ENCODE peak calls at places on chromosome 19, in nine cellular contexts. X is neural progenitor cell; C is fibroblast of lung; O is heart right ventricle; Y is cardiac muscle cell; R is AG04450; P is CD8-positive, alpha-beta T cell; D is PC-3; Z is endodermal cell. L is an unnamed sample. For H3K27me3, the result is how much of the 10 kb centered on the place peaks cover.

GRCh38 chr19:5718579-5719273 is 1.2 kb downstream of the LONP1 start:
- DNase-seq in X (no peak), C (peak), O (no peak), Y (no peak), R (peak), P (no peak), D (peak), Z (no peak), L (peak)

GRCh38 chr19:46181386-46181774 is 33.3 kb downstream of the IGFL2 start:
- DNase-seq in X (no peak), C (peak), O (no peak), Y (no peak), R (no peak), P (no peak), D (peak), Z (peak), L (peak)

GRCh38 chr19:4870025-4870700 is 2.7 kb upstream of the PLIN3 start:
- DNase-seq in X (no peak), C (peak), O (peak), Y (no peak), R (peak), P (no peak), D (peak), Z (peak), L (peak)

GRCh38 chr19:1163934-1164683 is 10.0 kb downstream of the SBNO2 start:
- DNase-seq in X (no peak), C (no peak), O (no peak), Y (no peak), R (no peak), P (no peak), D (no peak), Z (no peak), L (no peak)

GRCh38 chr19:45876411-45877197 is 9.3 kb downstream of the IRF2BP1 start:
- DNase-seq in X (peak), C (peak), O (peak), Y (peak), R (no peak), P (no peak), D (no peak), Z (peak), L (no peak)

GRCh38 chr19:47309038-47309437 is 623 bp upstream of the C5AR1 start:
- DNase-seq in X (no peak), C (peak), O (no peak), Y (no peak), R (no peak), P (no peak), D (no peak), Z (no peak), L (no peak)

GRCh38 chr19:10471909-10472308 is 31.2 kb downstream of the KEAP1 start:
- DNase-seq in X (no peak), C (peak), O (no peak), Y (peak), R (no peak), P (no peak), D (peak), Z (no peak), L (peak)

GRCh38 chr19:47444388-47444821 is 25.1 kb upstream of the MEIS3 start:
- DNase-seq in X (peak), C (no peak), O (no peak), Y (peak), R (no peak), P (peak), D (no peak), Z (peak), L (no peak)

GRCh38 chr19:20422616-20423205 is 142.9 kb downstream of the ZNF737 start:
- DNase-seq in X (peak), C (no peak), O (no peak), Y (no peak), R (no peak), P (no peak), D (no peak), Z (peak), L (no peak)

GRCh38 chr19:52214241-52214640 is 24.4 kb downstream of the PPP2R1A start:
- DNase-seq in X (no peak), C (peak), O (no peak), Y (no peak), R (no peak), P (no peak), D (peak), Z (no peak), L (no peak)

GRCh38 chr19:46390866-46391265 is 22.5 kb downstream of the CCDC8 start:
- DNase-seq in X (no peak), C (no peak), O (no peak), Y (no peak), R (no peak), P (no peak), D (no peak), Z (no peak), L (no peak)

GRCh38 chr19:6639439-6639838 is 30.5 kb downstream of the TNFSF14 start:
- DNase-seq in X (no peak), C (peak), O (no peak), Y (no peak), R (no peak), P (no peak), D (peak), Z (no peak), L (peak)

GRCh38 chr19:53432088-53432661 is 391 bp downstream of the ZNF761 start:
- DNase-seq in X (peak), C (peak), O (peak), Y (peak), R (no peak), P (no peak), D (peak), Z (peak), L (peak)

DNA sequence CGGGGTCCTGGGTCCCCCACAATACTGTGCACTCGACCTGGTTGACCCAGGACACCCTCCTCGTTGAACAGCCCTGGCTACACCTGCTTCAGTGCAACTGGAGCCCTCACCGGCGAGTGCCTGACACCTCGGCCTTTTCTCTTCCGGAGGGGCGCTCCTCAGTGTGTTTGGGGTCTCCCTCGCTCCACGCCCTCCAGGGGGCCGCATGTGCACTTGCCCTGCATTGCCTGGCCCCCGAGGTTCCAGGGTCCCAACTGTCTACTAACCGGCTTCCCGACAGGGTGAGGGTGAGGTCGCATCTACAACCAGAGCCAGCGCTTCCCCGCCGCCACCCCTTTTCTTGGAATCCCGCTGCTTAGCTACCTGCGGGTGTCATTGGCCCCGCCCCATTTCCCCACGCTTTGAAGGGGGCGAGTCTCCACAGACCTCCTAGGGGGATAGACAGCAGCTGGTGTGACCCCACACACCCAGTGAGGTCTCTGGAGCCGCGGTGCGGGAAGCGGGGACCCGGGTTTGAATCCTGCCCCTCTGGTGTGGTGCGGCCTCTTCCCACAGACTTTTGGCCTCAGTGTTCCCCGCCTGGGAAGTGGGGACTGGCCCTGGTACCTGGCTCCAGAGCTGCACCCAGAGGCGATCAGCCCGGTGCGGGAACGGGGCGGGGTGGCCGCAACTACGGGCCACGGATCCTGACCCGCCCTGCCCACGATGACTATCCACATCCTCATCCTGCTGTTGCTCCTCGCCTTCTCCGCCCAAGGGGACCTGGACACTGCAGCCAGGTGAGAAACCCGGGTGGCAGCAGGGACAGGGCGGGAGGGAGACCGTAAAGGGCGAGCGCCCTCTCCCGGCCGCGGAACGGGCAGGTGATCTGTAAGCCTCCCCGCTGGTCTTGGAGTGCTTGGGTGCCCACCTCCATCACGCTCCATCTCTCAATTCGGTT is at the start of gene ADM5:
- DNase-seq in X (peak), C (no peak), O (peak), Y (peak), R (no peak), P (peak), D (peak), Z (peak), L (peak)
- TF ChIP-seq CTCF in X (peak), C (peak), O (peak), Y (peak), R (peak), P (no peak), D (peak), Z (peak), L (peak)

DNA sequence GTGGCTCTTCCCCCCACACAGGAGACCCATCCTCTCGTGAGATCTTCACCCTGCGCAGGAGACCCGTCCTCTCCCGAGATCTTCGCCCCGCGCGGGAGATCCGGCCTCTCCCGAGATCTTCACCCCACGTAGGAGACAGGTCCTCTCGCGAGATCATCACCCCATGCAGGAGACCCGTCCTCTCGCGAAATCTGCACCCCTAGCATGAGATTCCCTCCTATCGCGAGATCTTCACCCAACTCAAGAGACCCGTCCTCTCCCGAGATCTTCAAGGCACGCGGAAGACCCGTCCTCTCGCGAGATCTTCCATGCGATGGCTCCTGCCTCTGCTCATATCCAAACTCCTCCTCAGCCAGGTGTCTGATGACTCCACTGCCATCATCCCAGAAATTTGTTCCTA is 24.3 kb downstream of the LAIR2 start:
- DNase-seq in X (no peak), C (no peak), O (no peak), Y (no peak), R (no peak), P (no peak), D (no peak), Z (no peak), L (no peak)
- H3K27me3 ChIP-seq in X (under half), C (under half), O (under half), Y (under half), R (under half), P (under half), D (half or more), Z (under half), L (under half)

GRCh38 chr19:12789904-12790619 is 1.2 kb upstream of the JUNB start:
- DNase-seq in X (peak), C (peak), O (peak), Y (peak), R (peak), P (peak), D (peak), Z (peak), L (peak)

GRCh38 chr19:12792048-12792852 is 964 bp downstream of the JUNB start:
- DNase-seq in X (peak), C (no peak), O (peak), Y (peak), R (no peak), P (peak), D (peak), Z (peak), L (no peak)

GRCh38 chr19:12790628-12791344 is 500 bp upstream of the JUNB start:
- DNase-seq in X (peak), C (no peak), O (no peak), Y (no peak), R (no peak), P (no peak), D (peak), Z (no peak), L (no peak)

GRCh38 chr19:12792853-12793289 is 1.6 kb downstream of the JUNB start:
- DNase-seq in X (no peak), C (no peak), O (no peak), Y (no peak), R (no peak), P (no peak), D (peak), Z (no peak), L (no peak)

GRCh38 chr19:12791345-12792047 is at the start of gene JUNB:
- DNase-seq in X (peak), C (peak), O (peak), Y (peak), R (peak), P (peak), D (peak), Z (peak), L (peak)
- TF ChIP-seq CTCF in X (peak), C (no peak), O (no peak), Y (no peak), R (peak), P (no peak), D (no peak), Z (peak), L (no peak)

GRCh38 chr19:31301306-31301980 is 47.8 kb downstream of the TSHZ3 start:
- DNase-seq in X (no peak), C (no peak), O (no peak), Y (no peak), R (no peak), P (no peak), D (no peak), Z (no peak), L (no peak)
- H3K27me3 ChIP-seq in X (under half), C (under half), O (under half), Y (under half), R (under half), P (under half), D (under half), Z (under half), L (under half)

DNA sequence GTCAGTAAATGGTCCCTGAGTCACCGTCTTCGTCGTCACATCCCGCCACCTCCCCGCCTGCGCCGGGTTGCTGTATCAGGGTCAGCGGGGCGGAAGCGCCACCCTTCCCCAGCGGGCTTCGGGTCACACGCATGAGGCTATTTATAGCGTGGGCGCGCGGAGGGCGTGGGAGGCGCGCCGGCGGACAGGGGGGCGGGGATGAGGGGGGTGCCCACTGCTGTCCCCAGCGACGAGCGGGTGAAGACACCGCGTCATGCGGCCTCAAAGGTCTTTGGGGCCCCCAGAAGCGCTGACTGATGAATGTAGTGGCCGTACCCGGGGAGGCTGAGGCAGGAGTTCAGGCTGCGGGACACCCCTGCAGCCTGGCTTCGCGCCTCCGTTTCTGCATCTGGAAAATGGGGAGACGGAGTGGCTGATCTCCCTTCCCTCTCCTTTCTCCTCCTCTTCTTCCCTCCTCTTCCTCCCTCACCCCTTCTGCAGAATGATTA is 7.9 kb downstream of the UNC13A start:
- DNase-seq in X (peak), C (peak), O (peak), Y (peak), R (no peak), P (peak), D (peak), Z (peak), L (peak)
- TF ChIP-seq CTCF in X (no peak), C (no peak), O (no peak), Y (no peak), R (no peak), P (no peak), D (no peak), Z (no peak), L (no peak)

GRCh38 chr19:13505761-13506549 is at the start of gene CACNA1A:
- DNase-seq in X (peak), C (peak), O (no peak), Y (peak), R (no peak), P (no peak), D (no peak), Z (peak), L (no peak)
- H3K27me3 ChIP-seq in X (half or more), C (under half), O (half or more), Y (under half), R (under half), P (under half), D (half or more), Z (half or more), L (under half)

GRCh38 chr19:48836089-48837017 is at the start of gene HSD17B14:
- DNase-seq in X (peak), C (peak), O (no peak), Y (peak), R (no peak), P (no peak), D (peak), Z (peak), L (no peak)
- TF ChIP-seq CTCF in X (no peak), C (no peak), O (no peak), Y (no peak), R (no peak), P (no peak), D (peak), Z (peak), L (no peak)

GRCh38 chr19:38988632-38989031 is 13.1 kb upstream of the FBXO17 start:
- DNase-seq in X (no peak), C (no peak), O (no peak), Y (no peak), R (no peak), P (no peak), D (no peak), Z (no peak), L (no peak)
- H3K27me3 ChIP-seq in X (under half), C (under half), O (under half), Y (under half), R (under half), P (under half), D (under half), Z (under half), L (under half)